ENCODE peak calls at places on chromosome 2, in five cellular contexts. E is HTR-8/SVneo, H is body of pancreas, S is hypothalamus, P is breast epithelium. O is an unnamed sample.
A peak's percentile ranks its signal among the peaks of the same experiment; 100 is the strongest.

GRCh38 chr2:100504542-100504941 is 34.3 kb downstream of the NMS start:
- DNase-seq in E (no peak), S (no peak), P (no peak), H (no peak), O (no peak)

GRCh38 chr2:231390667-231391066 is 4.8 kb upstream of the B3GNT7 start:
- DNase-seq in P (no peak), S (no peak), H (no peak), E (no peak), O (no peak)

GRCh38 chr2:144946263-144946662 is 426.3 kb upstream of the ZEB2 start:
- DNase-seq in P (no peak), E (no peak), S (no peak), H (no peak), O (no peak)

GRCh38 chr2:131521961-131522781 is 5.5 kb upstream of the CCDC74A start:
- DNase-seq in H (no peak), S (no peak), E (no peak), P (no peak), O (no peak)

GRCh38 chr2:4604767-4605166 is 901.4 kb downstream of the DCDC2C start:
- DNase-seq in H (no peak), P (no peak), S (no peak), E (no peak), O (no peak)

GRCh38 chr2:108270768-108271506 is 17.8 kb upstream of the SULT1C2 start:
- DNase-seq in E (no peak), P (no peak), H (no peak), S (no peak), O (no peak)

GRCh38 chr2:29611850-29612249 is 309.5 kb downstream of the ALK start:
- DNase-seq in S (no peak), H (no peak), E (no peak), P (no peak), O (no peak)

GRCh38 chr2:27308359-27308875 is at the start of gene UCN:
- DNase-seq in P (no peak), S (no peak), H (peak; percentile 49), E (no peak), O (no peak)

GRCh38 chr2:146481629-146482028 is 1363.2 kb upstream of the ACVR2A start:
- DNase-seq in H (no peak), E (peak; percentile 11), P (no peak), S (no peak), O (no peak)

GRCh38 chr2:188808921-188809320 is 165.3 kb upstream of the COL3A1 start:
- DNase-seq in E (no peak), H (no peak), P (no peak), S (no peak), O (no peak)

GRCh38 chr2:10920764-10921468 is 9.2 kb downstream of the KCNF1 start:
- DNase-seq in E (no peak), H (no peak), S (no peak), P (no peak), O (no peak)

GRCh38 chr2:11697103-11697871 is 27.3 kb upstream of the NTSR2 start:
- DNase-seq in S (no peak), H (no peak), P (peak; percentile 43), E (peak; percentile 51), O (no peak)

GRCh38 chr2:10234013-10234306 is 68.7 kb upstream of the HPCAL1 start:
- DNase-seq in P (no peak), H (no peak), E (no peak), S (no peak), O (no peak)

GRCh38 chr2:148165975-148166374 is 145.1 kb downstream of the MBD5 start:
- DNase-seq in H (no peak), S (no peak), P (no peak), E (no peak), O (no peak)

GRCh38 chr2:160680294-160680693 is 186.7 kb upstream of the RBMS1 start:
- DNase-seq in H (no peak), E (no peak), P (no peak), S (no peak), O (no peak)

GRCh38 chr2:60867007-60867406 is 14.4 kb upstream of the REL start:
- DNase-seq in E (no peak), S (no peak), P (no peak), H (no peak), O (no peak)

GRCh38 chr2:98734157-98734556 is 3.2 kb upstream of the MGAT4A start:
- DNase-seq in S (no peak), E (no peak), P (no peak), H (no peak), O (no peak)

GRCh38 chr2:133171396-133172004 is 396.8 kb downstream of the NCKAP5 start:
- DNase-seq in P (no peak), H (no peak), E (peak; percentile 19), S (no peak), O (peak; percentile 75)

GRCh38 chr2:182522428-182522896 is 95.6 kb upstream of the PDE1A start:
- DNase-seq in S (no peak), E (no peak), P (no peak), H (no peak), O (peak; percentile 61)

GRCh38 chr2:98253461-98254073 is 92.7 kb upstream of the CNGA3 start:
- DNase-seq in E (no peak), H (no peak), P (no peak), S (no peak), O (peak; percentile 28)

GRCh38 chr2:219209818-219210571 is 3.4 kb downstream of the ZFAND2B start:
- DNase-seq in S (no peak), E (no peak), P (no peak), H (no peak), O (no peak)

GRCh38 chr2:36754578-36754977 is 58.1 kb downstream of the VIT start:
- DNase-seq in S (no peak), P (no peak), E (no peak), H (no peak), O (no peak)

GRCh38 chr2:127032601-127033000 is 74.4 kb downstream of the BIN1 start:
- DNase-seq in S (no peak), E (peak; percentile 23), P (no peak), H (no peak), O (no peak)

GRCh38 chr2:180519276-180519675 is 461.1 kb upstream of the UBE2E3 start:
- DNase-seq in H (no peak), S (no peak), E (no peak), P (no peak), O (no peak)

O was measured in hippocampal formation.